ENCODE peak calls at places on chromosomes 2 and 18, in four cellular contexts. K is prostate gland, V is tibial artery, M is left lung. D is an unnamed sample. For H3K9me3, the result is how much of the 10 kb centered on the place peaks cover.

GRCh38 chr2:59301466-59302402 is 1060.6 kb upstream of the FANCL start:
- DNase-seq in V (no peak), K (peak), M (no peak), D (peak)

GRCh38 chr18:11119962-11120361 is 29.4 kb downstream of the PIEZO2 start:
- DNase-seq in K (no peak), M (no peak), V (no peak), D (no peak)

GRCh38 chr2:8154270-8154669 is 527.6 kb upstream of the ID2 start:
- DNase-seq in M (no peak), K (no peak), V (no peak), D (no peak)

GRCh38 chr18:49500136-49500921 is 13.3 kb upstream of the C18orf32 start:
- DNase-seq in V (no peak), K (no peak), M (no peak), D (no peak)

GRCh38 chr2:163213699-163214098 is 375.1 kb upstream of the KCNH7 start:
- DNase-seq in K (no peak), M (no peak), V (no peak), D (no peak)

GRCh38 chr2:238129166-238130010 is 9.1 kb upstream of the KLHL30 start:
- DNase-seq in M (peak), V (no peak), K (no peak), D (no peak)

GRCh38 chr2:36696533-36696932 is at the start of gene VIT:
- DNase-seq in M (no peak), V (no peak), K (no peak), D (no peak)

GRCh38 chr2:4732560-4732959 is 959.6 kb upstream of the SOX11 start:
- DNase-seq in M (no peak), V (no peak), K (no peak), D (no peak)

GRCh38 chr2:24359129-24359528 is 1.2 kb downstream of the ITSN2 start:
- DNase-seq in M (no peak), K (no peak), V (no peak), D (no peak)

GRCh38 chr18:24656044-24656443 is 195.6 kb downstream of the HRH4 start:
- DNase-seq in M (no peak), V (no peak), K (no peak), D (no peak)

GRCh38 chr18:64017870-64018269 is 48.0 kb downstream of the SERPINB8 start:
- DNase-seq in M (no peak), K (no peak), V (no peak), D (no peak)

GRCh38 chr2:64217198-64217869 is 73.1 kb upstream of the PELI1 start:
- DNase-seq in V (no peak), M (no peak), K (no peak), D (no peak)

GRCh38 chr2:47309952-47310800 is 92.8 kb upstream of the MSH2 start:
- DNase-seq in M (no peak), K (no peak), V (no peak), D (peak)

GRCh38 chr2:222707689-222708273 is 36.3 kb downstream of the MOGAT1 start:
- DNase-seq in V (no peak), M (no peak), K (no peak), D (no peak)

GRCh38 chr18:65567372-65567771 is 183.4 kb upstream of the CDH7 start:
- DNase-seq in M (no peak), V (no peak), K (no peak), D (no peak)

GRCh38 chr2:224613543-224614317 is 28.6 kb upstream of the CUL3 start:
- DNase-seq in M (no peak), K (no peak), V (no peak), D (no peak)

GRCh38 chr2:49755777-49756176 is 601.5 kb upstream of the FSHR start:
- DNase-seq in K (no peak), M (no peak), V (no peak), D (no peak)

GRCh38 chr2:96153291-96153713 is 8.1 kb upstream of the DUSP2 start:
- DNase-seq in K (no peak), V (peak), M (no peak), D (no peak)

GRCh38 chr2:24971300-24971549 is 530 bp downstream of the DNAJC27 start:
- DNase-seq in K (peak), M (no peak), V (no peak), D (no peak)

GRCh38 chr2:199469514-199470360 is 12.0 kb upstream of the SATB2 start:
- DNase-seq in V (no peak), M (no peak), K (no peak), D (no peak)

GRCh38 chr18:77103181-77103875 is 29.3 kb downstream of the MBP start:
- DNase-seq in M (no peak), V (no peak), K (no peak), D (no peak)

GRCh38 chr2:3460831-3461544 is 58.3 kb downstream of the ADI1 start:
- DNase-seq in K (no peak), V (peak), M (peak), D (peak)

GRCh38 chr2:127226520-127227263 is 6.6 kb upstream of the CYP27C1 start:
- DNase-seq in M (peak), V (no peak), K (peak), D (peak)

GRCh38 chr2:121561617-121562268 is 31.1 kb downstream of the RNU4ATAC start:
- DNase-seq in M (no peak), K (no peak), V (no peak), D (no peak)

GRCh38 chr2:135948642-135949355 is 36.6 kb downstream of the DARS1 start:
- DNase-seq in V (no peak), K (no peak), M (no peak), D (no peak)

GRCh38 chr2:105665480-105665879 is 79.2 kb upstream of the NCK2 start:
- DNase-seq in V (no peak), K (no peak), M (no peak), D (no peak)
- H3K9me3 ChIP-seq in V (under half), K (under half), M (under half), D (under half)

GRCh38 chr2:148720501-148720998 is 76.0 kb downstream of the EPC2 start:
- DNase-seq in K (no peak), M (peak), V (no peak), D (no peak)

GRCh38 chr2:148721520-148721931 is 77.0 kb downstream of the EPC2 start:
- DNase-seq in M (no peak), K (no peak), V (no peak), D (no peak)

GRCh38 chr2:148719941-148720436 is 75.4 kb downstream of the EPC2 start:
- DNase-seq in M (peak), K (no peak), V (no peak), D (no peak)

GRCh38 chr2:148718039-148718438 is 73.5 kb downstream of the EPC2 start:
- DNase-seq in M (no peak), V (no peak), K (no peak), D (no peak)

GRCh38 chr2:148719195-148719749 is 74.7 kb downstream of the EPC2 start:
- DNase-seq in V (no peak), M (no peak), K (no peak), D (no peak)
- H3K9me3 ChIP-seq in V (under half), M (under half), K (under half), D (under half)

DNA sequence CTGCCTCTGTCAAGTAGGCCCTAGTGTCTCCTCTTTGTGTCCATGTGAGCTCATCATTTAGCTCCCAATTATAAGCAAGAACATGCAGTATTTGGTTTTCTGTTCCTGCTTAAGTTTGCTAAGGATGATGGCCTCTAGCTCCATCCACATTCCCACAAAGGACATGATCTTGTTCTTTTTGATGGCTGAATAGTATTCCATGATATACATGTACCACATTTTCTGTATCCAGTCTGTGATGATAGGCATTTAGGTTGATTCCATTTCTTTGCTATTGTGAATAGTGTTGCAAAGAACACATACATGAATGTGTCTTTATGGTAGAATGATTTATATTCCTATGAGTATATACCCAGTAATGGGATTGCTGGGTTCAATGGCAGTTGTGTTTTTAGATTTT is 263.2 kb downstream of the PARD3B start:
- DNase-seq in K (no peak), M (no peak), V (no peak), D (no peak)
- H3K9me3 ChIP-seq in K (under half), M (under half), V (under half), D (under half)

DNA sequence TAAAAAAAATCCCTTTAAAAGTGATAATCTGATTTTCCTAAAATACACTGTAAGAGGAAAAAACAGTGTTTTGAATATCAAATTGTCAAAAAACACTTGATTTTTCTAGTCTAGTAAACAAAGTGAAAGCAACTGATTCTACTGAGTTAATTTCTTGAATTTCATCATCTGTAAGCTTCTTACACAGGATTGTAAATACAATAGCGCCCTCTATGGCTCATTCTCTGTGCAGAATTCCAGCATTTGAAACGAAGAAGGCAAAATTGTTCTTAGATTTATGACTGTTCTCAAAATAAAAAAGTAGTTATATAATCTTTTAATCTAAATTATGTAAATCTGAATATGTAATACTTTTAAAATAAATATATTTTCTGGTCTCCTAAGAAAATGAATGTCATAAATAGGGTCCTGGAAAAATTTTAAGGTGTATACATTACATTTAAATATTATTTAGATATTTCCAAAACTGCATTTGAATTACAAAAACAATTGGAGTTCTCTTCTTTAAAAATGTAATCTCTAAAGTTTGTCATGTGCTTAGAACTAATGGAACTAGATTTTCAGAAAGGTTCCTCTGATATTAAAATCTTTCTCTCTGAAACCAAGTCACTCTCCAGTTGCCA is 176.9 kb upstream of the MC4R start:
- DNase-seq in M (no peak), K (peak), V (no peak), D (peak)
- H3K9me3 ChIP-seq in M (under half), K (under half), V (under half), D (under half)

DNA sequence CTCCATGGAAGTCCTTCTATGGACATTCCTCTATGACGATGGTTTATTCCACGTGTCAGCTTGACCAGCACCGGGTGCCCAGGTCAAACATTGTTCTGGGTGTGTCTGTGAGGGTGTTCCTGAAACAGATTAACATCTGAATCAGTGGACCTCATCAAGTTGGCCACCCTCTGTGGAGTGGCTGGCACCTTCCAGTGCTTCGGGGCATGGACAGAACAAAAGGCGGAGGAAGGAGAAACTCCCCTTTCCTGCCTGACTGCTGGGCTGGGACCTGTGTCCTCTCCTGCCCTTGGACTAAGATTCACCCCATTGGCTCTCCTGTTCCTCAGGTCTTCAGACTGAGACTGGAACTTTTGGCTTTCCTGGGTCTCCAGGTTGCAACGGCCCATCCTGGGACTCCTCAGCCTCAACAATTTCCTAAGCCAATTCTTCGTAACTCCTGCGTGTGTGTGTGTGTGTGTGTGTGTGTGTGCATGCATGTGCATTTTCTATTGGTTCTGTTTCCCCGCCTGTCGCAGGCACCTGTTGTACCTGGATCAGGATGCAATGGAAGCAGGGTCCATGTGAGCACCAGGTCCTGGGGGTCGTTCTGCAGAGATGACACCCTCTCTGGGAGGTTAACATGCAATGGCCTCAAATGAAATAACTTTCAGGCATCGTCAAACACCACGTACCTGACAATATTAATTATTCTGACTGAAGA is 357.2 kb upstream of the SALL3 start:
- DNase-seq in M (no peak), V (peak), K (no peak), D (no peak)
- H3K9me3 ChIP-seq in M (under half), V (under half), K (under half), D (under half)

GRCh38 chr2:38599706-38600105 is 3.0 kb downstream of the HNRNPLL start:
- DNase-seq in V (no peak), M (no peak), K (no peak), D (no peak)

GRCh38 chr2:38602136-38602731 is 494 bp downstream of the HNRNPLL start:
- DNase-seq in M (peak), K (peak), V (peak), D (peak)

GRCh38 chr2:38601463-38602135 is 1.1 kb downstream of the HNRNPLL start:
- DNase-seq in V (no peak), M (no peak), K (no peak), D (no peak)

GRCh38 chr2:38600242-38600891 is 2.4 kb downstream of the HNRNPLL start:
- DNase-seq in M (no peak), K (peak), V (no peak), D (peak)

DNA sequence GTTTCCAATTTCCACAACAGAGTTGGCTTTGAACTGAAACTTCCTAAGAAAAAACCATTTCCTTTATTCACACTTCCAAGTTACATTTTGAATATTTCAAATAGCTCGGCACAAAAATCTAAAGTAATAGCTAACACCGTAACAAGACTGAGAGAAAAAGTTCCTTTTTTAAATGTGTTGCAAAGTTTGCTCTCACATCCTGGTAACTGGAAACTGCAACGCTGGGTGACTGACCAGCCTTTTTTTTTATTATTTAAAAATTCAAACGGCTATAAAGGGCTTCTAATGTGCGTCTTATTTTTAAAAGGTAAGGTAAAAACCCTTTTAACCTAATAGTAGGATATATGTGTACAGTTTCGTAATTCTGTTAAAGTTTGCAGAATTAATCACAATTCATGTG is 1.7 kb downstream of the HNRNPLL start:
- DNase-seq in M (no peak), V (no peak), K (no peak), D (no peak)
- H3K9me3 ChIP-seq in M (under half), V (under half), K (under half), D (under half)

GRCh38 chr2:78397198-78397597 is 628.3 kb upstream of the REG3G start:
- DNase-seq in V (no peak), M (no peak), K (no peak), D (no peak)
- H3K9me3 ChIP-seq in V (under half), M (under half), K (under half), D (under half)

GRCh38 chr2:174992886-174993285 is 12.3 kb downstream of the CHN1 start:
- DNase-seq in V (no peak), K (no peak), M (no peak), D (no peak)
- H3K9me3 ChIP-seq in V (under half), K (under half), M (under half), D (under half)

GRCh38 chr2:172578860-172579512 is 23.1 kb downstream of the PDK1 start:
- DNase-seq in K (no peak), V (no peak), M (no peak), D (no peak)

GRCh38 chr2:172574965-172575364 is 19.1 kb downstream of the PDK1 start:
- DNase-seq in V (no peak), M (no peak), K (no peak), D (no peak)

GRCh38 chr2:172580544-172580943 is 24.7 kb downstream of the PDK1 start:
- DNase-seq in V (no peak), K (no peak), M (no peak), D (no peak)

GRCh38 chr2:172582656-172583055 is 26.8 kb downstream of the PDK1 start:
- DNase-seq in V (no peak), M (no peak), K (no peak), D (no peak)

DNA sequence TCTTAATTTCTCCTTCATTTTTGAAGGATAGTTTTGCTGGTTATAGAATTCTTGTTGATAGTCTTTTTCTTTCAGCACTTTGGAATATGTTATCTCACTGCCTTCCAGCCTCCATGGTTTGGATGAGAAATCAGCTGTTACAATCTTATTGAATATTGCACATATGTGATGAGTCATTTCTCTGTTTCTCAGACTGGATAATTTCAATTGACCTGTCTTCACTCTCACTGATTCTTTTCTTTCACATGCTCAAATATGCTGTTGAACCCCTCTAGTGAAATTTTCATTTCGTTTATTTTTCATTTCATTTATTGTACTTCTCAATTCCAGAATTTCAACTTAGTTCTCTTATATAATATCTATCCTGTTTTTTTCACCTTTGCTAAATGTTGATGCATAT is 22.2 kb downstream of the PDK1 start:
- DNase-seq in M (no peak), K (no peak), V (no peak), D (no peak)
- H3K9me3 ChIP-seq in M (under half), K (under half), V (under half), D (under half)

GRCh38 chr18:29821544-29821943 is 1221.0 kb downstream of the DSC3 start:
- DNase-seq in M (no peak), K (no peak), V (no peak), D (no peak)

DNA sequence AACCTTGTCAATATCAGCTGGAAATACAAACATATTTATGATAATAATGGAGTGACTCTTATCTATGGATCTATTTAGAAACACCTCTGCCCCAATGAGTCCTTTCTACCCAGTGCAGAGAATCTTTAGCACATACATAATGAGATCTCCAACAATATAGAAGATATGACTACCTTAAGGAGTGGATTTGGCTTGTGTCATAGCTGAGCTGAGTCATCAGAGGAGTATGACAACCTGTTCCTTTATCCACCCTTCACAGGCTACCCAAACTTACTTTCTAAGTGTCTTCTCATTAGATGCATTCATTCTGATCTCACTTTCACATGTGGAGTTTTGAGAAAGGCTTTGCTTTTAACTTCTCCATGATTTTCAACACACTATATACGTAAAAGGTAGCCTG is 1218.9 kb downstream of the DSC3 start:
- DNase-seq in V (no peak), M (no peak), K (no peak), D (no peak)
- H3K9me3 ChIP-seq in V (under half), M (under half), K (under half), D (under half)

D was measured in thyroid gland.